ENCODE peak calls at places on chromosomes 3 and 15, in six cellular contexts. A, Q, E, K, X and H are unnamed samples. For H3K27me3, the result is how much of the 10 kb centered on the place peaks cover.

GRCh38 chr3:169774186-169774585 is 990 bp downstream of the MYNN start:
- DNase-seq in A (no peak), Q (no peak), E (no peak), K (no peak), X (no peak), H (no peak)

GRCh38 chr3:40377822-40378221 is 9.2 kb upstream of the ENTPD3 start:
- DNase-seq in A (no peak), Q (no peak), E (no peak), K (no peak), X (no peak), H (no peak)

GRCh38 chr15:74351639-74352038 is 15.8 kb downstream of the CYP11A1 start:
- DNase-seq in A (no peak), Q (no peak), E (no peak), K (no peak), X (no peak), H (no peak)

GRCh38 chr15:80760971-80761370 is 18.2 kb upstream of the CEMIP start:
- DNase-seq in A (no peak), Q (no peak), E (no peak), K (no peak), X (no peak), H (no peak)

GRCh38 chr3:37992271-37993066 is 1.9 kb downstream of the VILL start:
- DNase-seq in A (peak), Q (peak), E (no peak), K (no peak), X (peak), H (peak)

GRCh38 chr3:54897028-54897711 is 30.7 kb downstream of the LRTM1 start:
- DNase-seq in A (no peak), Q (no peak), E (no peak), K (no peak), X (no peak), H (no peak)

GRCh38 chr3:55637906-55638635 is 151.0 kb upstream of the WNT5A start:
- DNase-seq in A (no peak), Q (no peak), E (no peak), K (no peak), X (no peak), H (no peak)

GRCh38 chr15:26628879-26629529 is 143.9 kb downstream of the GABRB3 start:
- DNase-seq in A (no peak), Q (no peak), E (no peak), K (no peak), X (peak), H (peak)

GRCh38 chr3:44416031-44417030 is 61.1 kb downstream of the ZNF445 start:
- DNase-seq in A (no peak), Q (no peak), E (no peak), K (no peak), X (no peak), H (no peak)

GRCh38 chr3:82293867-82294266 is 532.4 kb upstream of the GBE1 start:
- DNase-seq in A (no peak), Q (no peak), E (no peak), K (no peak), X (no peak), H (no peak)

GRCh38 chr3:142896201-142896755 is 7.4 kb upstream of the PCOLCE2 start:
- DNase-seq in A (no peak), Q (no peak), E (no peak), K (no peak), X (no peak), H (no peak)

GRCh38 chr3:140972833-140973232 is 31.2 kb downstream of the SLC25A36 start:
- DNase-seq in A (no peak), Q (no peak), E (no peak), K (no peak), X (no peak), H (no peak)

GRCh38 chr3:127987309-127987995 is 64.8 kb upstream of the SEC61A1 start:
- DNase-seq in A (no peak), Q (no peak), E (peak), K (no peak), X (no peak), H (no peak)

GRCh38 chr3:50324351-50325144 is 2.0 kb upstream of the HYAL2 start:
- DNase-seq in A (no peak), Q (peak), E (peak), K (peak), X (peak), H (peak)

GRCh38 chr3:183698760-183699159 is 1.2 kb downstream of the YEATS2 start:
- DNase-seq in A (no peak), Q (peak), E (no peak), K (peak), X (no peak), H (no peak)

GRCh38 chr15:66700802-66701421 is 1.1 kb upstream of the SMAD6 start:
- DNase-seq in A (peak), Q (peak), E (peak), K (peak), X (peak), H (peak)
- TF ChIP-seq EP300 in A (no peak), Q (no peak), E (peak), K (no peak), X (no peak), H (no peak)

GRCh38 chr15:51982770-51983103 is 11.2 kb upstream of the LEO1 start:
- DNase-seq in A (no peak), Q (no peak), E (no peak), K (no peak), X (no peak), H (no peak)

DNA sequence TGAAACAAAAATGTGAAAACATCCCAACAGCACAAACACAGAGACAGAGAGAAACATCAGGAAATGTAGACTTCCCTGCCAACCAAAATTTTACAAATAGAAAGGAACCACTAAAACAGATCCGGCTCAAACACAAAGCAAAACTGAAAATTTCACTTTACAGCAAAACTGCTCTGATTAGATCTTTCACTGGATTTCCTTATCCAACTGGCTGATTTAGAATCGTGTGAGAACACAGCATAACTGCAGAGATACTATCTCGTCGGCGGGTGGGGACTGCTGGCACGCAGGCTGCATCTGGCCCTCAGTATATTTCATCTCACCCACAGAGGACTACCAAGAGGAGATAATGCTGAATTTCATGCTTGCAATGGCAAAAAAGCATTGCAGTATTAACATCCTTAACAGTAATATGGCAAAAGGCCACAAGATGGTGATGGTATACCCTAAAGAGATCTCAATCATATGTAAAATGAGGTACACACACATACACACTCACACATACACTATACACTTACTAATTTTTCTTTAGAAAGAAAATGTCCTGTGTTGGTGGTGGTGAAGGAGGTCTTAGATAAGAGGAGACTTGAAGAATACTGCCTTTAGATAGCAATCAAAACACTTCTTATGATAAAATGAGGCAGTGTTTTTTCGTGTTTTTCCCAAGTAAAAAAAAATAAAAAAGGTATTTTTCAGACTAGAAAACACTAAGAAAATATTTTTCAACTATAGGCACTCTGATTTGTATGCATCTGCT is 10.6 kb upstream of the LEO1 start:
- DNase-seq in A (no peak), Q (no peak), E (peak), K (peak), X (no peak), H (no peak)
- H3K4me3 ChIP-seq in A (peak), Q (peak), E (peak), K (no peak), X (peak), H (no peak)

GRCh38 chr15:33810083-33810595 is 158.2 kb upstream of the CHRM5 start:
- DNase-seq in A (no peak), Q (no peak), E (no peak), K (no peak), X (no peak), H (no peak)
- H3K27me3 ChIP-seq in A (under half), Q (under half), E (under half), K (under half), X (under half), H (under half)

DNA sequence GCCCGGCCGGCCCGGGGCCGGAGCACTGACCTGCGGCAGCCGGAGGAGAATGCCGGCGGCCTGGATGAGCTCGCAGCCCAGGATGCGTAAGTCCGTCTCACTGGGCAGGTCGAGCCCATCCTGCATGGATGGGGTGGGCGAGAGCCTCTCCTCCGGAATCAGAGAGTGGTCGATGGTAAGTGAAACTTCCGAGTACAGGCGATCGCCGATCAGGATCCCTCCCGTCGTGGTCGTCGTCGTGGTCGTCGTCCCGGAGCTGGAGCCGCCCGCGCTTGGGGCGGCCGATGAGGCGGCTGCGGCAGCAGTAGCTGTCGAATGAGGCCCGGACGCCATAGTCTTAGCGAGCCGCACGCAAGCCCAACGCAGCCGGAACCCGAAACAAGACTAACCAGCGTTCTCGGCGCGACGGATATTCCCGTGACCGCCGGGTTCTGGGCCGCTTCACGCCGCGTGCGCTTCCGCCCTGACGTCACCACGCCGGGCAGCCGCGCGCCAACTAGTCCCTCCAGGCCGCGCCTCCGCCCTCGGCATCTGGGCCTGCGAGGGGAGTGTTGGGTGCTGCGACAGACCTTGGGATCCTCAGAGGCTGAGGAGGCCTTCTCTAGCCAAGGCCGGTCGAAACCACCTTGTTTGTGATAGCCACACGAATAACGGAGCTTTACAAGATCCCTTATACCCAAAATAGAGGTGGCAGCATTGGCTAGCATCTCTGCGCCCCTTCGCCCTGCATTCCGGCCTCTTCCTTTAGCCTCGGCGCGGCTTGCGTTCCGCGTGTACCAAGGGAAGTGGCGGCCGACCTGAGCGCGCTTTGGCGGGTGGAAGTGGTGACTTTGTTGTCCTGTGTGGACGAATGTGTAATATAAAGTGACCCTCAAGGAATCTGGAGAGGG is at the start of gene CCNL1:
- DNase-seq in A (peak), Q (peak), E (peak), K (peak), X (peak), H (peak)
- TF ChIP-seq EP300 in A (peak), Q (peak), E (peak), K (peak), X (peak), H (peak)

GRCh38 chr15:98597666-98598065 is 50.7 kb upstream of the IGF1R start:
- DNase-seq in A (no peak), Q (no peak), E (no peak), K (no peak), X (no peak), H (no peak)

GRCh38 chr15:98596885-98597343 is 51.4 kb upstream of the IGF1R start:
- DNase-seq in A (no peak), Q (no peak), E (no peak), K (no peak), X (no peak), H (no peak)

GRCh38 chr15:98604983-98605382 is 43.4 kb upstream of the IGF1R start:
- DNase-seq in A (no peak), Q (no peak), E (no peak), K (no peak), X (no peak), H (no peak)

GRCh38 chr15:98596131-98596530 is 52.2 kb upstream of the IGF1R start:
- DNase-seq in A (no peak), Q (no peak), E (no peak), K (no peak), X (no peak), H (no peak)

DNA sequence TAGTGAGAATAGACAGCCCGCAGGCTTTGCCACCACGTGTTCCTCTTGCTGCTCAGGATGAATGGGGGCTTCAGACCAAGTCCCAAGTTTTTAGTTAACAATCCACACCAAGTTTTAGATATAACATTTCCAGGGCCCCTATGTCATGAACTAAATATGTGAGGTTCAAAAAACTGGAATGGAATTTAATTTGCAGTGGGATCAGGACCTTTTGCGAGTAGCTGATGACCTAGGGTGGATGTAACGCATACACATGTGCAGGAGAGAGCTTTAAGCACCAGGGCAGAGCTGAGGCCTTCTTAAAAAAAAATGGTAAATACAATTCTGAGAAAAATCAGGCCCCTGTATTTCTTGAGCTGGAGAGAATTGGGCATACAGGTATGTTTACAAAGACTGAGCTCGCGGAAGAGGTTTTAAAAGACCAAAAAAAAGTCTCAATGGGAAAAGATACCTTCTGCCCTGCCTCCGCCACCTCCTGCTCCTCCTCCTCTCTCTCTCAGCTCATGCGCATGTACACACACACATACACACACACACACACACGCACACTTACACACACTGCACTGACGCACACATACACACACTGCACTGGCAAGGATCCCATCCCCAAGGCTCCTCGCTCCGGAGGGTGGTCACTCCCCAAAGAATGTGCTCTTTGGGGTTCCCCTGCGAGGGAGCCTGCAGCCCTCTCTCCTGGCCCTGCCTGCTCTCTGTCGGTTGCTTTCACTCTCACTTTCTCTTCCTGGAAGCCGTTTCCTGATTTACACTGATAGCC is 48.2 kb upstream of the IGF1R start:
- DNase-seq in A (no peak), Q (peak), E (no peak), K (peak), X (no peak), H (peak)
- H3K4me3 ChIP-seq in A (peak), Q (peak), E (no peak), K (peak), X (peak), H (peak)

GRCh38 chr3:31503456-31503855 is 29.3 kb upstream of the STT3B start:
- DNase-seq in A (no peak), Q (no peak), E (no peak), K (no peak), X (no peak), H (no peak)
- H3K27me3 ChIP-seq in A (under half), Q (under half), E (under half), K (under half), X (under half), H (under half)